ENCODE peak calls at places on chromosomes 16 and 17, in nine cellular contexts. X is ascending aorta, S is tibial nerve, M is mucosa of descending colon, B is iris pigment epithelial cell, U is left lobe of liver, Q is C1 segment of cervical spinal cord, T is endothelial cell, A is GM04504. I is an unnamed sample.

GRCh38 chr17:79410681-79411080 is 200.2 kb downstream of the RBFOX3 start:
- DNase-seq in X (no peak), S (no peak), M (no peak), B (no peak), U (no peak), Q (no peak), T (no peak), A (no peak), I (no peak)

GRCh38 chr16:89489040-89489721 is 1.2 kb downstream of the ANKRD11 start:
- DNase-seq in X (peak), S (peak), M (peak), B (peak), U (peak), Q (peak), T (peak), A (peak), I (peak)

GRCh38 chr16:65786916-65787315 is 579.6 kb upstream of the CDH5 start:
- DNase-seq in X (no peak), S (peak), M (no peak), B (no peak), U (no peak), Q (no peak), T (no peak), A (no peak), I (no peak)

GRCh38 chr17:62787358-62787757 is 20.8 kb downstream of the MARCHF10 start:
- DNase-seq in X (no peak), S (no peak), M (no peak), B (peak), U (no peak), Q (no peak), T (no peak), A (no peak), I (no peak)

GRCh38 chr16:27551046-27551445 is 1.1 kb downstream of the KATNIP start:
- DNase-seq in X (no peak), S (no peak), M (no peak), B (no peak), U (no peak), Q (no peak), T (no peak), A (no peak), I (no peak)

GRCh38 chr17:1462164-1463112 is 6.4 kb upstream of the CRK start:
- DNase-seq in X (no peak), S (no peak), M (no peak), B (no peak), U (peak), Q (no peak), T (no peak), A (no peak), I (no peak)

GRCh38 chr17:79038545-79039135 is 14.7 kb downstream of the C1QTNF1 start:
- DNase-seq in X (peak), S (peak), M (no peak), B (peak), U (no peak), Q (peak), T (no peak), A (peak), I (no peak)

GRCh38 chr16:15592324-15592723 is 50.6 kb downstream of the MARF1 start:
- DNase-seq in X (no peak), S (no peak), M (no peak), B (no peak), U (no peak), Q (no peak), T (no peak), A (no peak), I (no peak)

GRCh38 chr17:372157-373152 is 19.8 kb upstream of the RPH3AL start:
- DNase-seq in X (no peak), S (no peak), M (no peak), B (no peak), U (no peak), Q (no peak), T (no peak), A (no peak), I (no peak)

GRCh38 chr17:539766-540165 is 174.9 kb downstream of the VPS53 start:
- DNase-seq in X (no peak), S (no peak), M (no peak), B (no peak), U (no peak), Q (no peak), T (no peak), A (no peak), I (no peak)

GRCh38 chr16:2388875-2389433 is 40.3 kb upstream of the CCNF start:
- DNase-seq in X (peak), S (no peak), M (no peak), B (peak), U (peak), Q (no peak), T (no peak), A (peak), I (no peak)

GRCh38 chr17:27947005-27947406 is 53.8 kb upstream of the LYRM9 start:
- DNase-seq in X (no peak), S (no peak), M (no peak), B (no peak), U (no peak), Q (peak), T (no peak), A (no peak), I (no peak)

GRCh38 chr16:26905336-26905735 is 161.4 kb upstream of the C16orf82 start:
- DNase-seq in X (no peak), S (no peak), M (no peak), B (peak), U (no peak), Q (no peak), T (no peak), A (no peak), I (no peak)

GRCh38 chr17:35709874-35710273 is 21.6 kb upstream of the RASL10B start:
- DNase-seq in X (no peak), S (no peak), M (no peak), B (peak), U (peak), Q (no peak), T (no peak), A (no peak), I (no peak)